ENCODE peak calls at places on chromosomes 6 and 20, in eight cellular contexts. O, N, U, A, Q, D, P and R are unnamed samples.

GRCh38 chr20:37336369-37337207 is 9.4 kb upstream of the SRC start:
- DNase-seq in O (peak; percentile 70), N (peak; percentile 20), U (peak; percentile 80), A (peak; percentile 61), Q (no peak), D (peak; percentile 71), P (peak; percentile 63), R (no peak)

GRCh38 chr6:92716638-92717037 is 702.7 kb downstream of the EPHA7 start:
- DNase-seq in O (no peak), N (no peak), U (no peak), A (no peak), Q (no peak), D (no peak), P (no peak), R (no peak)

GRCh38 chr6:119337252-119337651 is 12.3 kb downstream of the MAN1A1 start:
- DNase-seq in O (no peak), N (no peak), U (no peak), A (no peak), Q (no peak), D (no peak), P (no peak), R (no peak)

GRCh38 chr20:1505871-1506270 is 14.7 kb upstream of the SIRPB2 start:
- DNase-seq in O (no peak), N (no peak), U (no peak), A (no peak), Q (no peak), D (no peak), P (no peak), R (no peak)

GRCh38 chr6:42452171-42453026 is 673 bp upstream of the TRERF1 start:
- DNase-seq in O (peak; percentile 74), N (peak; percentile 76), U (peak; percentile 68), A (peak; percentile 83), Q (peak; percentile 53), D (peak; percentile 88), P (peak; percentile 80), R (peak; percentile 77)

GRCh38 chr6:131948221-131948661 is 2.9 kb downstream of the CCN2 start:
- DNase-seq in O (no peak), N (peak; percentile 75), U (no peak), A (no peak), Q (no peak), D (peak; percentile 63), P (no peak), R (no peak)

GRCh38 chr6:43625393-43625992 is 3.6 kb downstream of the GTPBP2 start:
- DNase-seq in O (no peak), N (no peak), U (no peak), A (no peak), Q (no peak), D (no peak), P (no peak), R (no peak)

GRCh38 chr20:24059174-24059573 is 70.6 kb upstream of the GGTLC1 start:
- DNase-seq in O (no peak), N (no peak), U (no peak), A (no peak), Q (no peak), D (no peak), P (no peak), R (no peak)

GRCh38 chr6:134537146-134537555 is 219.2 kb upstream of the SGK1 start:
- DNase-seq in O (no peak), N (peak; percentile 97), U (no peak), A (no peak), Q (no peak), D (peak; percentile 75), P (no peak), R (no peak)

GRCh38 chr20:50399917-50400704 is 110.1 kb upstream of the PTPN1 start:
- DNase-seq in O (no peak), N (peak; percentile 60), U (peak; percentile 58), A (no peak), Q (no peak), D (peak; percentile 56), P (no peak), R (peak; percentile 71)

GRCh38 chr6:29797120-29797519 is 30.5 kb upstream of the HLA-G start:
- DNase-seq in O (no peak), N (peak; percentile 39), U (no peak), A (no peak), Q (no peak), D (peak; percentile 22), P (no peak), R (no peak)

GRCh38 chr6:36605102-36605501 is 10.9 kb downstream of the SRSF3 start:
- DNase-seq in O (no peak), N (no peak), U (no peak), A (peak; percentile 6), Q (no peak), D (no peak), P (no peak), R (no peak)

GRCh38 chr6:149907317-149907716 is 9.4 kb upstream of the RAET1E start:
- DNase-seq in O (no peak), N (no peak), U (no peak), A (no peak), Q (no peak), D (no peak), P (no peak), R (no peak)

GRCh38 chr20:5146302-5146653 is 19.5 kb downstream of the CDS2 start:
- DNase-seq in O (no peak), N (no peak), U (no peak), A (no peak), Q (no peak), D (no peak), P (no peak), R (no peak)

GRCh38 chr20:36043447-36043846 is 75.1 kb downstream of the CNBD2 start:
- DNase-seq in O (no peak), N (no peak), U (no peak), A (no peak), Q (no peak), D (no peak), P (no peak), R (no peak)

GRCh38 chr6:133312006-133312405 is 70.8 kb downstream of the EYA4 start:
- DNase-seq in O (no peak), N (no peak), U (no peak), A (no peak), Q (no peak), D (no peak), P (no peak), R (no peak)

GRCh38 chr6:41053056-41053455 is at the start of gene APOBEC2:
- DNase-seq in O (peak; percentile 83), N (no peak), U (no peak), A (no peak), Q (no peak), D (no peak), P (no peak), R (no peak)

GRCh38 chr6:166944666-166945256 is 11.6 kb downstream of the RNASET2 start:
- DNase-seq in O (no peak), N (no peak), U (no peak), A (no peak), Q (no peak), D (no peak), P (no peak), R (no peak)

GRCh38 chr6:166949533-166950442 is 6.6 kb downstream of the RNASET2 start:
- DNase-seq in O (no peak), N (no peak), U (no peak), A (no peak), Q (no peak), D (no peak), P (peak; percentile 28), R (peak; percentile 54)

GRCh38 chr6:166947251-166947650 is 9.1 kb downstream of the RNASET2 start:
- DNase-seq in O (no peak), N (no peak), U (no peak), A (no peak), Q (no peak), D (no peak), P (no peak), R (no peak)

GRCh38 chr6:166942393-166943168 is 13.8 kb downstream of the RNASET2 start:
- DNase-seq in O (no peak), N (peak; percentile 46), U (peak; percentile 49), A (no peak), Q (no peak), D (no peak), P (no peak), R (no peak)

DNA sequence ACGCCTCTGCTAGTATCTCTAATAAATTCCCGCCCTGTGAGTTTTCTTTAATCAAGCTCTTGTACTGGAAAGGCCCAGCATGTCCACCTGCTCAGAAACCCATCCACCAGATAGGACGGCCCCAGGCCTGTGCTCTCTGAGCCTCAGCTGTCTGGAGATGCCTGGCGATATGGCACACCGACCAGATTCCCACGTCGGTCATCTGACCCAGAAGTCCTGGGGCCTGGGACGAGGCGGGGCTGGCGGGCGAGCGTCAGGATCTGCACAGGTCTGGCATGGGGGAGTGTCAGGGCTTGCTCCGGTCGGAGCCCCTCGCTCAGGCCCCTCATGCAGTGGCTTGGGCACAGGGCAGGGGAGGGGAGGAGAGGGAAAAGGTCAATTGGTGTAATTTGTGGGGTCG is 10.2 kb downstream of the RNASET2 start:
- DNase-seq in O (no peak), N (no peak), U (no peak), A (no peak), Q (no peak), D (no peak), P (no peak), R (no peak)
- H3K36me3 ChIP-seq in O (peaks cover 28% of the 10 kb centered on the region), N (peaks cover 3% of the 10 kb centered on the region), U (no peaks in the 10 kb centered on the region), A (no peaks in the 10 kb centered on the region), Q (peaks cover 29% of the 10 kb centered on the region), D (peaks cover 40% of the 10 kb centered on the region), P (peaks cover 24% of the 10 kb centered on the region), R (peaks cover 61% of the 10 kb centered on the region)

GRCh38 chr6:148329568-148330299 is 12.9 kb upstream of the SASH1 start:
- DNase-seq in O (no peak), N (peak; percentile 89), U (no peak), A (no peak), Q (no peak), D (peak; percentile 90), P (no peak), R (no peak)
- H3K27ac ChIP-seq in O (peak overlapping the region; percentile 58), N (peak overlapping the region; percentile 66), U (peak overlapping the region; percentile 28), A (no peak overlapping the region), Q (no peak overlapping the region), D (no peak overlapping the region), P (no peak overlapping the region), R (no peak overlapping the region)

GRCh38 chr6:116388924-116389323 is 18.2 kb downstream of the DSE start:
- DNase-seq in O (no peak), N (no peak), U (no peak), A (no peak), Q (no peak), D (no peak), P (no peak), R (no peak)

GRCh38 chr6:116386581-116387299 is 16.0 kb downstream of the DSE start:
- DNase-seq in O (no peak), N (peak; percentile 80), U (no peak), A (no peak), Q (no peak), D (peak; percentile 84), P (no peak), R (no peak)

GRCh38 chr6:116385911-116386310 is 15.2 kb downstream of the DSE start:
- DNase-seq in O (no peak), N (peak; percentile 33), U (no peak), A (no peak), Q (no peak), D (peak; percentile 26), P (no peak), R (no peak)

GRCh38 chr6:116385462-116385807 is 14.7 kb downstream of the DSE start:
- DNase-seq in O (no peak), N (peak; percentile 82), U (no peak), A (no peak), Q (no peak), D (peak; percentile 28), P (no peak), R (no peak)

GRCh38 chr6:116387374-116387773 is 16.6 kb downstream of the DSE start:
- DNase-seq in O (no peak), N (peak; percentile 90), U (peak; percentile 50), A (no peak), Q (no peak), D (peak; percentile 91), P (no peak), R (no peak)
- H3K4me3 ChIP-seq in O (no peak overlapping the region), N (no peak overlapping the region), U (no peak overlapping the region), A (no peak overlapping the region), Q (no peak overlapping the region), D (no peak overlapping the region), P (no peak overlapping the region), R (no peak overlapping the region)

GRCh38 chr20:41170386-41171105 is 33.2 kb downstream of the PLCG1 start:
- DNase-seq in O (no peak), N (no peak), U (peak; percentile 25), A (no peak), Q (no peak), D (no peak), P (peak; percentile 5), R (no peak)
- H3K36me3 ChIP-seq in O (peaks cover 82% of the 10 kb centered on the region), N (peaks cover 87% of the 10 kb centered on the region), U (peaks cover 6% of the 10 kb centered on the region), A (no peaks in the 10 kb centered on the region), Q (peaks cover 94% of the 10 kb centered on the region), D (peaks cover 93% of the 10 kb centered on the region), P (peaks cover 38% of the 10 kb centered on the region), R (peaks cover 64% of the 10 kb centered on the region)